ENCODE peak calls at places on chromosomes 1 and 21, in eight cellular contexts. R is Karpas-422, M is BE2C, P is neuronal stem cell, I is NT2/D1, L is ovary, N is brain microvascular endothelial cell, Q is mammary epithelial cell. D is an unnamed sample. For H3K27me3, the result is how much of the 10 kb centered on the place peaks cover.

GRCh38 chr1:89262643-89263042 is 10.0 kb downstream of the GBP5 start:
- DNase-seq in P (no peak), Q (peak), I (no peak), N (no peak), L (no peak), R (no peak), M (no peak), D (no peak)

GRCh38 chr1:7679159-7679872 is 91.8 kb upstream of the VAMP3 start:
- DNase-seq in N (no peak), L (no peak), I (no peak), Q (no peak), P (no peak), R (no peak), M (no peak), D (no peak)

GRCh38 chr1:202189012-202189790 is 4.4 kb upstream of the LGR6 start:
- DNase-seq in N (peak), P (peak), R (peak), L (peak), I (peak), M (peak), Q (peak), D (peak)

GRCh38 chr1:235401251-235401650 is 34.0 kb downstream of the TBCE start:
- DNase-seq in Q (no peak), M (no peak), R (no peak), L (no peak), I (no peak), P (no peak), N (no peak), D (no peak)

GRCh38 chr1:227370463-227371254 is 52.4 kb upstream of the CDC42BPA start:
- DNase-seq in Q (no peak), M (no peak), N (peak), R (no peak), L (no peak), I (no peak), P (no peak), D (no peak)

GRCh38 chr21:15751037-15751436 is 21.3 kb downstream of the USP25 start:
- DNase-seq in L (no peak), I (no peak), P (no peak), N (no peak), R (no peak), M (no peak), Q (no peak), D (no peak)

GRCh38 chr21:41536827-41537103 is 28.8 kb upstream of the TMPRSS2 start:
- DNase-seq in M (no peak), N (no peak), Q (no peak), P (no peak), L (no peak), R (no peak), I (no peak), D (no peak)

GRCh38 chr1:78080767-78081166 is 35.0 kb downstream of the GIPC2 start:
- DNase-seq in M (no peak), N (no peak), R (no peak), Q (no peak), P (no peak), L (no peak), I (no peak), D (no peak)

GRCh38 chr1:187476671-187477070 is 647.9 kb downstream of the PLA2G4A start:
- DNase-seq in P (no peak), I (no peak), Q (no peak), M (no peak), R (peak), L (no peak), N (no peak), D (no peak)

GRCh38 chr1:162144853-162145252 is 75.4 kb downstream of the NOS1AP start:
- DNase-seq in Q (no peak), L (no peak), I (peak), N (no peak), R (no peak), M (no peak), P (peak), D (peak)

GRCh38 chr1:27598902-27599528 is 4.9 kb downstream of the AHDC1 start:
- DNase-seq in N (peak), R (peak), Q (peak), L (peak), I (no peak), M (peak), P (no peak), D (peak)

GRCh38 chr1:231724876-231725647 is 98.5 kb downstream of the DISC1 start:
- DNase-seq in L (no peak), I (peak), R (peak), N (peak), M (peak), P (peak), Q (peak), D (peak)

GRCh38 chr21:17925900-17926299 is 106.7 kb upstream of the C21orf91 start:
- DNase-seq in P (no peak), N (no peak), L (no peak), M (peak), R (peak), I (peak), Q (no peak), D (no peak)

GRCh38 chr1:51489472-51489871 is 29.6 kb downstream of the EPS15 start:
- DNase-seq in N (no peak), M (no peak), R (no peak), I (no peak), P (no peak), Q (no peak), L (no peak), D (no peak)

GRCh38 chr1:204266504-204267034 is 52.8 kb upstream of the GOLT1A start:
- DNase-seq in P (no peak), R (no peak), N (no peak), L (no peak), I (no peak), M (no peak), Q (no peak), D (no peak)

GRCh38 chr21:42228709-42229220 is 9.8 kb downstream of the ABCG1 start:
- DNase-seq in I (no peak), Q (no peak), P (no peak), N (no peak), M (no peak), L (no peak), R (no peak), D (no peak)

GRCh38 chr1:182113879-182114626 is 52.5 kb upstream of the ZNF648 start:
- DNase-seq in N (no peak), I (no peak), Q (no peak), P (no peak), L (no peak), M (no peak), R (no peak), D (no peak)

GRCh38 chr1:86915737-86916235 is 1.4 kb downstream of the HS2ST1 start:
- DNase-seq in Q (peak), L (no peak), P (no peak), I (no peak), M (no peak), R (no peak), N (no peak), D (no peak)

GRCh38 chr1:23354260-23354659 is 10.2 kb upstream of the HNRNPR start:
- DNase-seq in Q (no peak), M (no peak), N (no peak), R (no peak), P (no peak), L (no peak), I (no peak), D (no peak)
- H3K27me3 ChIP-seq in Q (under half), M (under half), N (under half), R (under half), P (under half), L (under half), I (half or more), D (half or more)

GRCh38 chr21:44509539-44509938 is 30.5 kb downstream of the KRTAP10-1 start:
- DNase-seq in N (no peak), M (peak), P (no peak), R (peak), Q (peak), I (no peak), L (no peak), D (no peak)

GRCh38 chr21:44511219-44511937 is 28.6 kb downstream of the KRTAP10-1 start:
- DNase-seq in I (no peak), R (no peak), M (no peak), P (no peak), L (no peak), N (no peak), Q (no peak), D (no peak)

GRCh38 chr21:44511938-44512275 is 28.1 kb downstream of the KRTAP10-1 start:
- DNase-seq in M (no peak), N (no peak), I (no peak), P (no peak), Q (no peak), R (no peak), L (no peak), D (no peak)

GRCh38 chr21:44510109-44510507 is 29.9 kb downstream of the KRTAP10-1 start:
- DNase-seq in P (no peak), M (no peak), Q (no peak), N (no peak), I (no peak), L (no peak), R (no peak), D (peak)

DNA sequence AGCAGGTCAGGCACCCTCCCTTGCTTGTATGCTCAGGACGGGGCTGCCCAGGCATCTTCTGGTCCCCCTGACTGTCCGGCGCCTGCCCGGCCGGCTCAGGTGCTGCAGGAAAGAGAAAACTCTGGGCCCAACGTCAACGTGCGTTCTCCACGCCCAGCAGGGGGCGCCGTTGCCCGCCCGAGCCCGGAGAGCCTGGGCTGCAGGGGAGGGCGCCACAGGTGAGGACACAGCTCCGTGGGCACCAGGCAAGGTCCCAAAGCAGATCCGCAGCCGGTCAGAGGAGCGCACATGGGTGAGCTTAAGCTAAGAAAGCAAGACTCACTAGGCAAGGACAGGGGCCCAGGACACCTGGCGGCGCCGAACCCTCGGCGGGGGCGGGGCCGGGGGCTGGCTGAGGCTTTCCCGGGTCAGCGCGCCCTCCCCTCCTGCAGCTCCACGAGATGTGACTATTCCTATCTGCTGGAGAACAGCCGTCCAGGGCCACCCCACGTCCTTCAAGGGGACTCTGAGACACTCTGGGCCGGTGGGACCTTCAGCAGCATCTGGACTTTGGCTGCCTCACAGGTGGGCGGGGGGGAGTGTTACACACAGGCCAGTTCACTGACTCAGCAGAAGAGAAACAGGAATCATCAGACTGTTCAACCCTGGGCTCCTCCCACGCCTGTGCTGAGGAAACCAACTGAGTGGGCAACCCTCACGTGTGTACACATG is 29.3 kb downstream of the KRTAP10-1 start:
- DNase-seq in L (peak), R (peak), P (peak), I (peak), Q (peak), N (peak), M (peak), D (peak)
- H3K4me3 ChIP-seq in L (no peak), R (no peak), P (no peak), I (peak), Q (peak), N (no peak), M (no peak), D (peak)

GRCh38 chr21:36567216-36567917 is 87.4 kb upstream of the CLDN14 start:
- DNase-seq in I (no peak), P (no peak), L (no peak), N (no peak), R (no peak), Q (no peak), M (no peak), D (no peak)
- H3K27me3 ChIP-seq in I (under half), P (under half), L (under half), N (under half), R (under half), Q (under half), M (under half), D (under half)

DNA sequence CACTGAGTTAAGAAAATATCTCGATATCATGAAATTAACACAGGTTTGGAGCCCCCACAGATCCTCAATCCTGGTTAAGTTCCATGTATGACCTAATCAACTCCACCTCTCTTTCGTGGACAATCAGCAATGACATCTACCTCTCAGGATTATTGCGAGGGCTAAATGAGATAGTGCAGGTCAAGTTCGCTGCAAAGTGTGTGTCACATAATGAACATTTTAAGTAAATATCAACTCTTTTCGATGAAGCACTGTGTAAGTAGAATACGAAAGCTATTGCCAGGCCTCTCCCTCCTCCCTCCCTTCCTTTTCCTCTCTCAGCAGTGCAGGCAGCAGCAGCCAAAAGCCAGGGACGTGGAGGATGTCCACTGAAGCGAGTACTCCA is 353 bp upstream of the CAMSAP2 start:
- DNase-seq in I (no peak), P (no peak), L (no peak), N (no peak), Q (no peak), M (no peak), R (no peak), D (no peak)
- H3K4me3 ChIP-seq in I (peak), P (peak), L (peak), N (peak), Q (peak), M (peak), R (peak), D (peak)

GRCh38 chr1:114154963-114155322 is 1.3 kb upstream of the SYT6 start:
- DNase-seq in I (no peak), P (no peak), R (no peak), M (peak), N (no peak), Q (peak), L (peak), D (peak)
- H3K27me3 ChIP-seq in I (under half), P (under half), R (under half), M (half or more), N (half or more), Q (half or more), L (under half), D (half or more)

GRCh38 chr21:33541756-33542639 is at the start of gene GART:
- DNase-seq in L (peak), Q (peak), M (peak), I (peak), R (peak), N (peak), P (peak), D (peak)

GRCh38 chr21:33542640-33543504 is at the start of gene SON:
- DNase-seq in I (peak), R (peak), L (peak), P (peak), Q (peak), M (peak), N (peak), D (peak)

GRCh38 chr21:33541105-33541711 is 709 bp downstream of the GART start:
- DNase-seq in I (no peak), N (no peak), M (no peak), L (peak), P (no peak), R (peak), Q (no peak), D (peak)

GRCh38 chr21:33539612-33540011 is 2.3 kb downstream of the GART start:
- DNase-seq in N (peak), Q (no peak), I (no peak), P (no peak), R (no peak), L (no peak), M (no peak), D (no peak)

GRCh38 chr21:33540711-33541104 is 1.2 kb downstream of the GART start:
- DNase-seq in Q (no peak), N (no peak), M (no peak), P (no peak), R (no peak), I (no peak), L (no peak), D (no peak)
- H3K4me3 ChIP-seq in Q (peak), N (peak), M (peak), P (peak), R (peak), I (peak), L (peak), D (peak)

DNA sequence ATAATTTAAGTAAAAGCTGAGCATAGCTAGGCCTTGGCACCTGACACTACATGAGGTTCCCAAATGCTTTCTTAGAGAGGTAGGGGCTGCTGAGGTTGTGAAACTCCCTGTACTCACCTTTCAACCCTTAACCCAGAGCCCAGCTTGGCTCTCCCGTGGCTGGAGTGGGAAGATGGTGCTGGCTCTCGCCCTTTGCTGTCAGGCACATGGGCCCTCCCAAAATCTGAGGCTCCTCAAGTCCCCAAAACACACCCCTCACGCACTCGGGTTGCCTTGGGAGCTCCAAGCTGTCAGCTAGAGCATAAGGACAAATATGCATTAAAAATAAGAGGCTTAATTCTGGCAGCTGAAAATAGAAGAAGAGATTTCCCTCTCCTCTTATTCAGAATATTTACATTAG is 46.7 kb upstream of the PLPPR4 start:
- DNase-seq in P (no peak), M (no peak), Q (no peak), R (no peak), N (no peak), I (no peak), L (no peak), D (peak)
- H3K27me3 ChIP-seq in P (under half), M (under half), Q (under half), R (under half), N (under half), I (under half), L (under half), D (half or more)

DNA sequence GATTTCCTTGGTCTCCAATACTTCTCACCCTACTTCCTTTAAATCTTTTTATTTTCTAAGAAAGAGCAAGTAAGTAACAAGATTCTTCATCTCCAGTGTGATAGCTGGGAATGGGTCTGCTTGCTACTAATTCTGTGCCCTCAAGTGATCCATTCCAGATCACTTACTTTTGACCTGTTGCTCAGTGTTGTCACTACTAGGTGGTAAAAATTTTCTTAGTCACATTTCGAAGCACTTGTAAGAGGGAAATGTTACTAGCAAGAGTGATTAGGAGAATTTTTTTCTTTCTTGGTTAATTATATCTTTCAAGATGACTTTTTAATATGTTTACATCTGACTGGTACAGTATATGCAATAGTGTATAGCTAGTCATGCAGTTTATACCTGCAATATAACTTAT is 2.2 kb downstream of the UBAP2L start:
- DNase-seq in R (no peak), N (no peak), M (no peak), I (no peak), P (no peak), Q (no peak), L (no peak), D (no peak)
- H3K4me3 ChIP-seq in R (no peak), N (no peak), M (no peak), I (no peak), P (no peak), Q (no peak), L (no peak), D (peak)